ENCODE peak calls at places on chromosomes 3 and 15, in four cellular contexts. Q is heart left ventricle, F is HCT116, O is spleen. V is an unnamed sample.

GRCh38 chr3:76687019-76687418 is 352.9 kb upstream of the ROBO2 start:
- DNase-seq in Q (no peak), F (no peak), O (no peak), V (no peak)

GRCh38 chr15:93035953-93036810 is 52.8 kb downstream of the RGMA start:
- DNase-seq in Q (no peak), F (peak; percentile 37), O (peak; percentile 84), V (peak; percentile 66)

GRCh38 chr15:74523982-74524381 is 17.0 kb upstream of the ARID3B start:
- DNase-seq in Q (no peak), F (no peak), O (no peak), V (no peak)

GRCh38 chr15:60840703-60841411 is 361.9 kb upstream of the ICE2 start:
- DNase-seq in Q (no peak), F (no peak), O (no peak), V (peak; percentile 35)

GRCh38 chr15:31080618-31081017 is 20.9 kb downstream of the TRPM1 start:
- DNase-seq in Q (peak; percentile 59), F (peak; percentile 15), O (no peak), V (peak; percentile 88)

GRCh38 chr15:88792342-88793282 is 10.6 kb upstream of the ACAN start:
- DNase-seq in Q (no peak), F (no peak), O (no peak), V (no peak)

GRCh38 chr3:151282921-151283320 is 4.6 kb upstream of the P2RY14 start:
- DNase-seq in Q (no peak), F (peak; percentile 51), O (no peak), V (no peak)

GRCh38 chr3:174126990-174127758 is 729.6 kb downstream of the NLGN1 start:
- DNase-seq in Q (no peak), F (no peak), O (no peak), V (no peak)

GRCh38 chr15:39969871-39970270 is 36.0 kb downstream of the EIF2AK4 start:
- DNase-seq in Q (peak; percentile 70), F (peak; percentile 4), O (no peak), V (peak; percentile 85)

GRCh38 chr3:129162729-129163579 is 2.1 kb upstream of the ISY1 start:
- DNase-seq in Q (no peak), F (no peak), O (no peak), V (no peak)

GRCh38 chr15:68114356-68114755 is 60.2 kb downstream of the PIAS1 start:
- DNase-seq in Q (no peak), F (no peak), O (no peak), V (no peak)

GRCh38 chr3:46393554-46394434 is 13.1 kb downstream of the CCR5AS start:
- DNase-seq in Q (no peak), F (no peak), O (no peak), V (no peak)

GRCh38 chr3:99620077-99620476 is 18.3 kb upstream of the COL8A1 start:
- DNase-seq in Q (no peak), F (no peak), O (no peak), V (no peak)

GRCh38 chr3:104474011-104474410 is 892.7 kb upstream of the ALCAM start:
- DNase-seq in Q (no peak), F (no peak), O (no peak), V (no peak)

GRCh38 chr15:85463273-85463937 is 83.0 kb downstream of the AKAP13 start:
- DNase-seq in Q (no peak), F (no peak), O (no peak), V (no peak)

GRCh38 chr3:141797819-141798405 is 34.7 kb downstream of the GRK7 start:
- DNase-seq in Q (peak; percentile 35), F (no peak), O (peak; percentile 76), V (no peak)

GRCh38 chr3:134630506-134630905 is 20.3 kb downstream of the KY start:
- DNase-seq in Q (no peak), F (no peak), O (no peak), V (no peak)

GRCh38 chr15:39213385-39213840 is 367.5 kb upstream of the THBS1 start:
- DNase-seq in Q (peak; percentile 72), F (peak; percentile 84), O (no peak), V (no peak)

GRCh38 chr15:38705421-38706219 is 141.0 kb upstream of the RASGRP1 start:
- DNase-seq in Q (no peak), F (no peak), O (no peak), V (no peak)

GRCh38 chr3:124492824-124493223 is 237.4 kb upstream of the UMPS start:
- DNase-seq in Q (peak; percentile 51), F (peak; percentile 54), O (no peak), V (peak; percentile 35)

DNA sequence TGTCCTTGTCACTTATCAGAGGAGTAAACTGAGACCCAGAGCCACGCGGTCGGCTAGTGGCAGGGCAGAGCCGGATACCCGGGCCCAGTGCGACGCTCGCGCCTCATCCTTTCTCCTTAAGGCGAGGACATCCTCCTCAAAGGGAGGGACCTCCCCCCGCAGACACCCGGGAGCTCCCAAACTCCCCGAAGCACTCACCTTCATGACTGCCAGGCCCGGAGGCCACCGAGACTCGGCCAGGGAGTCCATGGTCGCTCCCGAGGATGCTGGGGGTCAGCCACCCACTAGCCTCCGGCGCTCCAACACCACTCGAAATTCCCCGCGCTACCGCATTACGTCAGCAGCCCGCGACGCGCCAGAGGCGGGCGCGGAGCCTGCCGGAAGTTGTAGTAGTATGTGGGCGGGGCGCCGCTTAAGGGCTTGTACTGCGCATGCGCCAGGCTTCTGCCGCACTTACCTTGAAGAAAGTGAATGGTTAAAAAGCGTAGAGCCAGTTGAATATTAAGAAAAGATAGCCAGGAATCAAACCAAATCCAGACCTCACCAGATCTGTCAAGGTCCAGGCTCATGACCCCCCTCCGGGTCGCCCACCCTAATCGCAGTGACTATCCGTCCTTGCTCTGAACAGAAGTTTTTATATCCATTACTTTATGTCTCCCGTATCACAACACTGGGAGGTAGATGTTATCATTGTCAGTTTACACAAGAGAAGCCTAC is at the start of gene RAD18:
- DNase-seq in Q (peak; percentile 94), F (peak; percentile 85), O (peak; percentile 96), V (peak; percentile 97)
- TF ChIP-seq POLR2A in Q (no peak), F (peak; percentile 73), O (no peak), V (peak; percentile 46)

DNA sequence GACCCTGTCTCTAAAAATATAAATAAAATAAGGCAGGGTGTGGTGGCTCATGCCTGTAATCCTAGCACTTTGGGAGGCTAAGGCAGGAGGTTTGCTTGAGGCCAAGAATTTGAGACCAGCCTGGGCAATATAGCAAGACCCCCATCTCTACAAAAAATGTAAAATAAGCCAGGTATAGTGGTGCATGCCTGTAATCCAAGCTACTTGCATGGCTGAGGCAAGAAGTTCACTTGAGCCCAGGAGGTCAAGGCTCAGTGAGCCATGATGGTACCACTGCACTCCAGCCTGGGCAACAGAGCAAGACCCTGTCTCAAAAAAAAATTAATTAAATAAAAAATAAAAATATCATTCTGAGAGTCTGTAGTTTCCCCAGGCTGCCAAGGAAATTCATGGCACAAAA is 4.1 kb upstream of the JAGN1 start:
- DNase-seq in Q (no peak), F (no peak), O (peak; percentile 27), V (no peak)
- H3K27me3 ChIP-seq in Q (no peaks in the 10 kb centered on the region), F (no peaks in the 10 kb centered on the region), O (no peaks in the 10 kb centered on the region), V (no peaks in the 10 kb centered on the region)

GRCh38 chr15:43509002-43509922 is 8.1 kb upstream of the MAP1A start:
- DNase-seq in Q (peak; percentile 50), F (no peak), O (no peak), V (no peak)

GRCh38 chr15:43509923-43510229 is 7.5 kb upstream of the MAP1A start:
- DNase-seq in Q (no peak), F (no peak), O (no peak), V (no peak)

GRCh38 chr15:43508421-43508820 is 9.0 kb upstream of the MAP1A start:
- DNase-seq in Q (no peak), F (no peak), O (no peak), V (no peak)

GRCh38 chr15:43511012-43511885 is 6.2 kb upstream of the MAP1A start:
- DNase-seq in Q (no peak), F (peak; percentile 37), O (no peak), V (no peak)

DNA sequence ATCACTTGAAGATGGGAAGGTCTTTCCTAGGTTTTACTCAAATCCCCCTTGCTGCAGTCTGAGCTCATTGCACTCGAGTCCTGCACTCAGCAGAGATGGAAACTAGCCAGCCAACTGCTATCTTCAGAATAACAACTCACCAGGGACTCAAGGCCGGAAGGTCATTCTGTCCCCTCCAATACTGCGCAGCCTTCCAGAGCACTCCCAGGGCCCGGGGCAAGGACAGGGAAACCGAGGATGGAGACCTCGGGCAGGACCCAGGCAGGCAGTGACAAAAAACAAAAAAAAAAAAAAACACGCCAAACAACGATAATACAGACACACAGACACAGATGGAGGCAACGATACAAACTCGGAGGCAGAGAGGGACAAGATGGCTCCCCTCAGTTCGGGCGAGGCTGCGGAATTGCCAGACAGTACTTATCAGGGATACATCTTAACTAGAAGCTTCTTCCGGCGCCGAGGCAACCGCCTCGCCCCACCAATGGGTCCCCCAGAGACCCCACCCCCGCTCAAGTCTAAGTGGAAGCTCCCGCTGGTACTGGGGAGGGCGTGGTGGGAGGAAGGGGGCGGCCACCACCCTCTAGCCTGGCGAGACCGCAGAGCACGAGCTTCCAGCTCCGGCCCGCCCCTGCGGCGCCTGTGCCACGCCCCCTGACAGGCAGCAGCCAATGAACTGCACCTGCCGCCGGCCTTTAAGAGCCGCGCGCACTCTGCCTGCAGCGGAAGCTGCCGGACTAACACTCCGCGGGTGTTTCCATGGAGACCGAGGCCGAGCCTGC is 7.0 kb upstream of the MAP1A start:
- DNase-seq in Q (peak; percentile 100), F (peak; percentile 93), O (peak; percentile 100), V (peak; percentile 100)
- TF ChIP-seq POLR2A in Q (peak; percentile 57), F (peak; percentile 28), O (no peak), V (peak; percentile 24)

GRCh38 chr3:23202921-23203650 is at the start of gene UBE2E2:
- DNase-seq in Q (peak; percentile 84), F (no peak), O (peak; percentile 92), V (peak; percentile 95)

GRCh38 chr3:23202203-23202920 is 765 bp upstream of the UBE2E2 start:
- DNase-seq in Q (no peak), F (no peak), O (no peak), V (peak; percentile 43)

GRCh38 chr3:23198801-23199200 is 4.3 kb upstream of the UBE2E2 start:
- DNase-seq in Q (no peak), F (no peak), O (no peak), V (no peak)

GRCh38 chr3:23201154-23201838 is 1.8 kb upstream of the UBE2E2 start:
- DNase-seq in Q (no peak), F (no peak), O (no peak), V (no peak)

DNA sequence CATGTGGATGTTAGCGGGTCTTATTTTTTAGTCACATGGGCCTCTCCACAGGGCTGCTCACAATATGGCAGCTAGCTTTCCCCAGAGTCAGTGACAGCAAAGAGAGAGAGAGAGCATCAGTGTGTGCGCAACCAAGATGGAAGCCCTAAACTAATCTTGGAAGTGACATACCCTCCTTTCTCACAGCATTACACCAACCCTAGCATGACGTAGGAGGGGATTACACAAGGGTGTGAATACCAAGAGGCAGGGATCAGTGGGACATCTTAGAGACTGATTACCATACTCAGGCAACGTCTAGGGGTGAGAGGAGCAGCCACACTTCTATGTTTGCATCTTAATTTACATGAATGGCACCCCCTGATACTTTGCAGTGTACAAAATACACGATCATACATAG is 3.5 kb upstream of the UBE2E2 start:
- DNase-seq in Q (no peak), F (no peak), O (no peak), V (no peak)
- H3K27me3 ChIP-seq in Q (no peaks in the 10 kb centered on the region), F (peaks cover 40% of the 10 kb centered on the region), O (no peaks in the 10 kb centered on the region), V (no peaks in the 10 kb centered on the region)